ENCODE peak calls at places on chromosomes 12 and 14, in six cellular contexts. U, V, B, S, A and M are unnamed samples.

GRCh38 chr12:14207946-14208612 is 157.4 kb upstream of the ATF7IP start:
- DNase-seq in U (peak; percentile 25), V (no peak), B (no peak), S (no peak), A (no peak), M (peak; percentile 33)

GRCh38 chr14:99546230-99546879 is 57.7 kb downstream of the CCDC85C start:
- DNase-seq in U (no peak), V (no peak), B (peak; percentile 80), S (no peak), A (no peak), M (no peak)

GRCh38 chr12:57176846-57177245 is 29.4 kb upstream of the LRP1-AS start:
- DNase-seq in U (no peak), V (no peak), B (no peak), S (no peak), A (no peak), M (no peak)

GRCh38 chr14:23009483-23009938 is 432 bp downstream of the C14orf93 start:
- DNase-seq in U (no peak), V (no peak), B (no peak), S (no peak), A (no peak), M (no peak)

GRCh38 chr12:53063708-53064612 is 14.1 kb downstream of the TNS2 start:
- DNase-seq in U (no peak), V (no peak), B (no peak), S (no peak), A (no peak), M (no peak)

GRCh38 chr14:62031504-62031903 is 269.3 kb downstream of the SNAPC1 start:
- DNase-seq in U (no peak), V (no peak), B (no peak), S (no peak), A (no peak), M (no peak)

GRCh38 chr14:61145903-61146411 is 135.2 kb downstream of the TMEM30B start:
- DNase-seq in U (no peak), V (no peak), B (peak; percentile 46), S (no peak), A (no peak), M (no peak)

GRCh38 chr12:65609359-65609771 is 214.9 kb upstream of the HMGA2 start:
- DNase-seq in U (no peak), V (no peak), B (no peak), S (no peak), A (no peak), M (no peak)

GRCh38 chr12:76878045-76878898 is 547 bp downstream of the CSRP2 start:
- DNase-seq in U (peak; percentile 23), V (no peak), B (peak; percentile 77), S (peak; percentile 51), A (no peak), M (peak; percentile 83)

GRCh38 chr12:95192271-95192670 is 25.0 kb downstream of the FGD6 start:
- DNase-seq in U (no peak), V (no peak), B (no peak), S (no peak), A (no peak), M (no peak)

GRCh38 chr14:38208825-38209562 is 1.3 kb downstream of the SSTR1 start:
- DNase-seq in U (peak; percentile 33), V (no peak), B (no peak), S (no peak), A (no peak), M (peak; percentile 79)

GRCh38 chr12:75933136-75933535 is 98.4 kb downstream of the PHLDA1 start:
- DNase-seq in U (no peak), V (no peak), B (no peak), S (no peak), A (no peak), M (no peak)

GRCh38 chr12:39300799-39301198 is 142.1 kb downstream of the KIF21A start:
- DNase-seq in U (no peak), V (no peak), B (no peak), S (no peak), A (no peak), M (no peak)

GRCh38 chr12:88308825-88309224 is 166.7 kb downstream of the TMTC3 start:
- DNase-seq in U (no peak), V (no peak), B (no peak), S (no peak), A (no peak), M (no peak)

GRCh38 chr14:92943855-92944570 is 21.1 kb downstream of the CHGA start:
- DNase-seq in U (no peak), V (no peak), B (no peak), S (peak; percentile 19), A (no peak), M (no peak)

GRCh38 chr14:99360774-99361595 is 89.0 kb upstream of the BCL11B start:
- DNase-seq in U (peak; percentile 6), V (no peak), B (peak; percentile 46), S (peak; percentile 91), A (no peak), M (no peak)

GRCh38 chr12:43848786-43849185 is 12.9 kb downstream of the TMEM117 start:
- DNase-seq in U (no peak), V (no peak), B (no peak), S (no peak), A (no peak), M (no peak)

GRCh38 chr14:56224691-56225681 is 106.8 kb downstream of the PELI2 start:
- DNase-seq in U (peak; percentile 86), V (no peak), B (no peak), S (no peak), A (no peak), M (no peak)

GRCh38 chr12:51374346-51374745 is 16.9 kb downstream of the GALNT6 start:
- DNase-seq in U (no peak), V (no peak), B (no peak), S (no peak), A (no peak), M (no peak)

GRCh38 chr12:5085896-5086295 is 42.2 kb downstream of the KCNA5 start:
- DNase-seq in U (no peak), V (no peak), B (no peak), S (no peak), A (no peak), M (no peak)

GRCh38 chr14:35878272-35879140 is 52.4 kb downstream of the BRMS1L start:
- DNase-seq in U (no peak), V (no peak), B (no peak), S (no peak), A (no peak), M (no peak)

GRCh38 chr12:124492879-124493808 is 74.3 kb downstream of the NCOR2 start:
- DNase-seq in U (no peak), V (no peak), B (no peak), S (peak; percentile 71), A (no peak), M (no peak)

GRCh38 chr12:52063986-52064649 is 5.7 kb upstream of the ATG101 start:
- DNase-seq in U (no peak), V (no peak), B (no peak), S (peak; percentile 56), A (no peak), M (no peak)

GRCh38 chr12:96143392-96143791 is 50.8 kb upstream of the ELK3 start:
- DNase-seq in U (no peak), V (peak; percentile 52), B (no peak), S (no peak), A (no peak), M (no peak)

GRCh38 chr14:101707285-101707842 is 54.1 kb upstream of the PPP2R5C start:
- DNase-seq in U (peak; percentile 81), V (no peak), B (peak; percentile 83), S (peak; percentile 42), A (peak; percentile 53), M (no peak)
- TF ChIP-seq GABPA in U (no peak), V (no peak), B (no peak), S (no peak), A (no peak), M (no peak)

DNA sequence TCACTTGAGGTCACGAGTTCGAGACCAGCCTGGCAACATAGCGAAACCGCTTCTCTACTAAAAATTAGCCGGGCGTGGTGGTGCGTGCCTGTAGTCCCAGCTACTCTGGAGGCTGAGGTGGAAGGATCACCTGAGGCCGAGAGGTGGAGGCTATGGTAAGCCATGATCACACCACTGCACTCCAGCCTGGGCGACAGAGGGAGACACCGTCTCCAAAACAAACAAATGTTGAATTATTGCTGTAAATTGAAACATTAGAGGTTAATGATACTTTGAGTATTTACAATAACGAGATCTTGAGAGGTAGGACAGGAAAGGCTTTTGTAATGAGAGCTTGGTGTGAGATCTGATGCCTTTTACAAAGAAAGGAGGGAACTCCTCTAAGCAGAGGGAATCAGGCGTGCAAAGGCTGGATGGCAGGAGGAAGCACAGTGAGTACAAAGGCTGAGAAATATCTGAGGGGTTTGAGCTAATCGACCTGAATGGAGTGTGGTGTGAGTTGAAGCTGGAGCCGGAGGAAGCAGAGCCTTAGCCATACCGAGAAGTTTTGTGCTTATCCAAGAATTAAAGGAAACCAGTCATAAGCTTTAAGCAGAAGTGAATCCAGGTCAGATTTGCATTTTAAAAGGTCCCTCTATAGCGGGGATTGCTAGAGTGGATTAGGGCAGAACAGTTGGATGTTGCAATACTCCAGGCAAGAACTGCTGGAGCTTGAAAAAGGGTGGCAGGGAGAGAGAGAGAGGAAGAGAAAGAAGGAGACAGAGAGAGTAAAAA is 1.1 kb downstream of the RHNO1 start:
- DNase-seq in U (no peak), V (no peak), B (no peak), S (no peak), A (no peak), M (no peak)
- TF ChIP-seq GABPA in U (no peak), V (no peak), B (no peak), S (no peak), A (no peak), M (no peak)

DNA sequence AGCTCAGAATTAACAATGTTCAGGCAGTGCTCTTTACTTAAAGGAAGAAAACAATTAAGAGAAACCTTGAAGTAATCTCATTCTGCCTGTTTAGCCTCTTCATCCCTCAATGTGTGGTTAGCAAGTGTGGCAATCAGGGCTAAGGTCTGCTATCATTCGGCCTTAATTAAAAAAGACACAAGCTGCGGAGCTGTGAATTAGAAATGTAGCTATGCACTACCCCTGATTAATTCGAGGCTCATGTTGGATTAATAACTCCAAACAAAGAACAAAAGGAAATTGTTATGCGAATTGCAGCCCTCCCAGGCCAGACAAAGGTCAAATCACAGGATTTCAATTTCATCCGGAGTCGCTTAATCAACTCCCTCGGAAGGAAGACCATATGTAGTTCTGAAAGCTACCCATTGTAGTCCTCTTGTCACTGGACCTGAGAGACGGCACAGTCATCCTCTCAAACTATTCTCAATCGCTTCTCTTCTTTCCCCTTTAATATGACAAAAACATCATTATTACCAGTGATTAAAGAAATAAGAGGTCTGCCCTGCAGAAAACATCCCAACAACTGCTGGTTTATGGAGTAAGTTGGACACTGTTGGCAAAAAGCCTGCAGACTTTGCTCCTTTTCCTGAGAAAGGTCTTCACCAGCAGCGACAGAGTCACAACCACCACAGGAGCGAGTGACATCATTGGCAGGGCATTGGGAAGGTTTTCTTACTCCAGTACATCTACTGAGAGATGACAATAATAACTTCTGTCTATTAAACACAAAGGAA is 71.1 kb upstream of the SOX5 start:
- DNase-seq in U (no peak), V (no peak), B (no peak), S (no peak), A (no peak), M (no peak)
- TF ChIP-seq GABPA in U (no peak), V (no peak), B (no peak), S (no peak), A (no peak), M (no peak)

DNA sequence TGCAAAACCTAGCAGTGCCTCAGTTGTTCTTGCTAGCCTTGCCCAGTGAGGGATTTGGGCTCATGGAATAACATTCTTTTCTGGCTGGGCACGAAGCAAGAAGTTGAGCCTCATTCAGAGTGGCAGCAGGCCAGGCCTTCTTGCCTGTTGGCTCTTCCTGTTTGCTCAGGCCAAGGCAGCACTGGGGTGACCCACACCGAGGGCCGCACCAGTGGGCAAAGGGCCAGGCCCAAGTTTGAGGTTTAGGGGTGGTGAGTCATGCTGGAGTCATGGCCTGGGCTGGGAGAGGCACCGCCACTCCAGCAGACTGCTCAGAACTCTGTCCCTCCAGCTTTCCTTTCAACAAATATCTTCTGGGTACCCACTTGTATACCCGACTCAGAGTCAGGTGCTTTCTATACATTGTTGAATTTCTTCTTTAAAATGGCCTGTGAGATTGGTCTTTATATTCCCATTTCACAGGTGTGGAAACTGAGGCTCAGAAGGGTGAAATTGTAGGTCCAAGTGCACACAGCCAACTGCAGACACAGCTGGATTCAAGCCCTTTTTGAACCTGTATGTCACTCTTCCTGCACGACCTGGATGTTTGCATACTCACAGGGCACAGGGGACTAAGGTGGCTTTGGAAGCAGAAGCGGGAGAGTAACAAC is 279.4 kb downstream of the FOXN3 start:
- DNase-seq in U (peak; percentile 45), V (peak; percentile 25), B (peak; percentile 29), S (peak; percentile 10), A (no peak), M (no peak)
- TF ChIP-seq GABPA in U (no peak), V (no peak), B (no peak), S (no peak), A (no peak), M (no peak)